ENCODE peak calls at places on chromosomes 3 and 15, in five cellular contexts. C, Y, H, V and U are unnamed samples.

GRCh38 chr15:101307048-101307896 is 12.2 kb upstream of the SNRPA1 start:
- DNase-seq in C (no peak), Y (no peak), H (peak; percentile 10), V (no peak), U (no peak)

GRCh38 chr3:44861412-44862220 is at the start of gene TMEM42:
- DNase-seq in C (peak; percentile 95), Y (peak; percentile 98), H (peak; percentile 92), V (peak; percentile 97), U (peak; percentile 76)

GRCh38 chr3:192409838-192410683 is 317.3 kb downstream of the FGF12 start:
- DNase-seq in C (peak; percentile 25), Y (peak; percentile 6), H (peak; percentile 32), V (peak; percentile 3), U (no peak)

GRCh38 chr15:73888224-73889041 is 15.1 kb downstream of the TBC1D21 start:
- DNase-seq in C (no peak), Y (no peak), H (no peak), V (no peak), U (no peak)

GRCh38 chr15:70318594-70318993 is 220.9 kb upstream of the TLE3 start:
- DNase-seq in C (no peak), Y (no peak), H (no peak), V (peak; percentile 52), U (no peak)

GRCh38 chr3:58059349-58060321 is 51.4 kb downstream of the FLNB start:
- DNase-seq in C (no peak), Y (no peak), H (no peak), V (peak; percentile 94), U (no peak)

GRCh38 chr3:151037746-151038145 is 47.7 kb upstream of the MED12L start:
- DNase-seq in C (peak; percentile 34), Y (peak; percentile 4), H (no peak), V (peak; percentile 97), U (no peak)

GRCh38 chr3:54320376-54320775 is 198.0 kb downstream of the CACNA2D3 start:
- DNase-seq in C (no peak), Y (no peak), H (no peak), V (no peak), U (no peak)

GRCh38 chr3:117358717-117359314 is 649.2 kb downstream of the TUSC7 start:
- DNase-seq in C (no peak), Y (no peak), H (no peak), V (no peak), U (no peak)

GRCh38 chr3:50047426-50047825 is 41.3 kb upstream of the RBM5 start:
- DNase-seq in C (no peak), Y (no peak), H (no peak), V (no peak), U (no peak)

GRCh38 chr3:44993471-44994205 is 17.6 kb downstream of the EXOSC7 start:
- DNase-seq in C (no peak), Y (no peak), H (no peak), V (peak; percentile 79), U (no peak)

GRCh38 chr15:83581381-83581780 is 72.5 kb upstream of the ADAMTSL3 start:
- DNase-seq in C (no peak), Y (no peak), H (no peak), V (no peak), U (no peak)

GRCh38 chr3:69433938-69434263 is 48.0 kb upstream of the FRMD4B start:
- DNase-seq in C (no peak), Y (no peak), H (peak; percentile 10), V (no peak), U (no peak)

GRCh38 chr15:69265347-69265955 is 33.3 kb upstream of the PAQR5 start:
- DNase-seq in C (no peak), Y (peak; percentile 6), H (no peak), V (peak; percentile 44), U (no peak)

GRCh38 chr3:195240171-195240701 is 30.7 kb downstream of the XXYLT1 start:
- DNase-seq in C (peak; percentile 62), Y (no peak), H (no peak), V (no peak), U (no peak)

GRCh38 chr3:49619649-49620048 is 54.5 kb upstream of the APEH start:
- DNase-seq in C (no peak), Y (no peak), H (no peak), V (peak; percentile 29), U (no peak)

GRCh38 chr15:62482715-62483429 is 317.8 kb upstream of the C2CD4B start:
- DNase-seq in C (no peak), Y (peak; percentile 41), H (no peak), V (peak; percentile 81), U (no peak)

GRCh38 chr3:157794771-157795170 is 291.6 kb upstream of the VEPH1 start:
- DNase-seq in C (no peak), Y (no peak), H (no peak), V (peak; percentile 74), U (no peak)

GRCh38 chr3:47318921-47319320 is 36.2 kb downstream of the KLHL18 start:
- DNase-seq in C (no peak), Y (no peak), H (no peak), V (peak; percentile 7), U (no peak)

GRCh38 chr3:65751123-65751700 is 287.5 kb downstream of the MAGI1 start:
- DNase-seq in C (peak; percentile 52), Y (no peak), H (peak; percentile 76), V (peak; percentile 65), U (no peak)

GRCh38 chr3:196563721-196564225 is 4.6 kb downstream of the WDR53 start:
- DNase-seq in C (no peak), Y (no peak), H (no peak), V (peak; percentile 27), U (no peak)

GRCh38 chr3:177197934-177198484 is 727 bp upstream of the TBL1XR1 start:
- DNase-seq in C (no peak), Y (no peak), H (no peak), V (no peak), U (no peak)

GRCh38 chr3:44099566-44100297 is 142.0 kb upstream of the TOPAZ1 start:
- DNase-seq in C (no peak), Y (no peak), H (no peak), V (no peak), U (no peak)

GRCh38 chr3:57927916-57928315 is 80.3 kb upstream of the FLNB start:
- DNase-seq in C (no peak), Y (no peak), H (no peak), V (peak; percentile 72), U (no peak)

GRCh38 chr3:194352631-194353290 is 1.6 kb upstream of the CPN2 start:
- DNase-seq in C (no peak), Y (no peak), H (no peak), V (no peak), U (no peak)

GRCh38 chr3:49476563-49476962 is 6.5 kb downstream of the DAG1 start:
- DNase-seq in C (no peak), Y (no peak), H (no peak), V (peak; percentile 56), U (peak; percentile 46)

GRCh38 chr3:105960381-105960780 is 91.6 kb upstream of the CBLB start:
- DNase-seq in C (no peak), Y (no peak), H (no peak), V (no peak), U (no peak)

GRCh38 chr15:53586815-53587214 is 172.6 kb downstream of the WDR72 start:
- DNase-seq in C (no peak), Y (no peak), H (peak; percentile 22), V (no peak), U (no peak)

GRCh38 chr3:155233213-155233612 is 60.3 kb downstream of the STRIT1 start:
- DNase-seq in C (peak; percentile 75), Y (no peak), H (no peak), V (peak; percentile 95), U (no peak)

GRCh38 chr15:29849716-29850115 is 27.4 kb upstream of the TJP1 start:
- DNase-seq in C (no peak), Y (no peak), H (no peak), V (no peak), U (no peak)

GRCh38 chr3:53789459-53789858 is 56.8 kb downstream of the CHDH start:
- DNase-seq in C (no peak), Y (no peak), H (no peak), V (no peak), U (no peak)

GRCh38 chr3:61926913-61927312 is 365.5 kb downstream of the PTPRG start:
- DNase-seq in C (no peak), Y (no peak), H (no peak), V (peak; percentile 73), U (no peak)

GRCh38 chr15:48396020-48396419 is 64.8 kb downstream of the DUT start:
- DNase-seq in C (no peak), Y (no peak), H (peak; percentile 7), V (no peak), U (no peak)

GRCh38 chr3:61903931-61904657 is 342.7 kb downstream of the PTPRG start:
- DNase-seq in C (peak; percentile 35), Y (no peak), H (peak; percentile 13), V (peak; percentile 38), U (no peak)

GRCh38 chr15:68561146-68561545 is 17.6 kb upstream of the CORO2B start:
- DNase-seq in C (no peak), Y (no peak), H (no peak), V (no peak), U (no peak)

GRCh38 chr3:186081678-186082077 is 27.2 kb downstream of the ETV5 start:
- DNase-seq in C (no peak), Y (no peak), H (no peak), V (no peak), U (no peak)

GRCh38 chr3:162507397-162507796 is 1010.8 kb downstream of the OTOL1 start:
- DNase-seq in C (no peak), Y (no peak), H (no peak), V (peak; percentile 29), U (no peak)

GRCh38 chr15:50798684-50799083 is 33.2 kb upstream of the SPPL2A start:
- DNase-seq in C (no peak), Y (no peak), H (no peak), V (no peak), U (no peak)